ENCODE peak calls at places on chromosome 7, in six cellular contexts. M is type B pancreatic cell, T is epithelial cell of esophagus, C is tibial nerve, X is fibroblast of pulmonary artery, E is endothelial cell. I is an unnamed sample.

GRCh38 chr7:151168022-151168786 is 710 bp upstream of the GBX1 start:
- DNase-seq in C (no peak), T (peak), M (peak), E (peak), X (no peak), I (no peak)

GRCh38 chr7:43658718-43659548 is 70.4 kb downstream of the COA1 start:
- DNase-seq in C (no peak), X (peak), T (peak), M (no peak), E (no peak), I (peak)

GRCh38 chr7:124992881-124993562 is 63.4 kb upstream of the POT1 start:
- DNase-seq in T (peak), E (no peak), M (no peak), C (no peak), X (peak), I (peak)

GRCh38 chr7:18859331-18859730 is 258.1 kb downstream of the TWIST1 start:
- DNase-seq in C (no peak), T (peak), E (no peak), M (no peak), X (no peak), I (no peak)

GRCh38 chr7:28979791-28980190 is 21.7 kb upstream of the TRIL start:
- DNase-seq in M (no peak), X (no peak), E (no peak), C (no peak), T (no peak), I (no peak)

GRCh38 chr7:100897772-100898454 is 2.2 kb upstream of the ACHE start:
- DNase-seq in C (no peak), E (no peak), M (no peak), X (no peak), T (no peak), I (no peak)

GRCh38 chr7:90916319-90916718 is 320.2 kb downstream of the CDK14 start:
- DNase-seq in M (no peak), E (no peak), C (no peak), T (no peak), X (no peak), I (no peak)

GRCh38 chr7:135557455-135558336 is at the start of gene NUP205:
- DNase-seq in X (peak), T (peak), E (peak), C (no peak), M (peak), I (peak)

GRCh38 chr7:142549007-142549406 is 200.3 kb upstream of the PRSS1 start:
- DNase-seq in E (no peak), X (peak), C (no peak), M (no peak), T (peak), I (peak)

GRCh38 chr7:44224951-44225565 is 24.3 kb downstream of the YKT6 start:
- DNase-seq in T (no peak), E (peak), M (no peak), X (no peak), C (no peak), I (no peak)

GRCh38 chr7:43764039-43764789 is 5.7 kb downstream of the BLVRA start:
- DNase-seq in T (peak), M (no peak), X (peak), C (peak), E (no peak), I (peak)

GRCh38 chr7:100572949-100573675 is 588 bp downstream of the SAP25 start:
- DNase-seq in E (no peak), X (no peak), M (no peak), C (no peak), T (no peak), I (no peak)

GRCh38 chr7:152090739-152091138 is 65.3 kb downstream of the GALNT11 start:
- DNase-seq in C (no peak), E (no peak), T (no peak), M (no peak), X (no peak), I (no peak)

GRCh38 chr7:30752979-30753378 is 1.0 kb downstream of the INMT start:
- DNase-seq in M (no peak), C (peak), X (peak), E (no peak), T (no peak), I (no peak)

GRCh38 chr7:87344446-87344845 is 1.0 kb upstream of the CROT start:
- DNase-seq in E (no peak), C (no peak), M (no peak), X (peak), T (peak), I (peak)

GRCh38 chr7:54864718-54865117 is 105.7 kb upstream of the SEC61G start:
- DNase-seq in E (no peak), X (no peak), M (no peak), T (no peak), C (no peak), I (no peak)

GRCh38 chr7:27125986-27126394 is 4.6 kb downstream of the HOXA4 start:
- DNase-seq in E (no peak), T (no peak), X (no peak), C (no peak), M (no peak), I (no peak)

DNA sequence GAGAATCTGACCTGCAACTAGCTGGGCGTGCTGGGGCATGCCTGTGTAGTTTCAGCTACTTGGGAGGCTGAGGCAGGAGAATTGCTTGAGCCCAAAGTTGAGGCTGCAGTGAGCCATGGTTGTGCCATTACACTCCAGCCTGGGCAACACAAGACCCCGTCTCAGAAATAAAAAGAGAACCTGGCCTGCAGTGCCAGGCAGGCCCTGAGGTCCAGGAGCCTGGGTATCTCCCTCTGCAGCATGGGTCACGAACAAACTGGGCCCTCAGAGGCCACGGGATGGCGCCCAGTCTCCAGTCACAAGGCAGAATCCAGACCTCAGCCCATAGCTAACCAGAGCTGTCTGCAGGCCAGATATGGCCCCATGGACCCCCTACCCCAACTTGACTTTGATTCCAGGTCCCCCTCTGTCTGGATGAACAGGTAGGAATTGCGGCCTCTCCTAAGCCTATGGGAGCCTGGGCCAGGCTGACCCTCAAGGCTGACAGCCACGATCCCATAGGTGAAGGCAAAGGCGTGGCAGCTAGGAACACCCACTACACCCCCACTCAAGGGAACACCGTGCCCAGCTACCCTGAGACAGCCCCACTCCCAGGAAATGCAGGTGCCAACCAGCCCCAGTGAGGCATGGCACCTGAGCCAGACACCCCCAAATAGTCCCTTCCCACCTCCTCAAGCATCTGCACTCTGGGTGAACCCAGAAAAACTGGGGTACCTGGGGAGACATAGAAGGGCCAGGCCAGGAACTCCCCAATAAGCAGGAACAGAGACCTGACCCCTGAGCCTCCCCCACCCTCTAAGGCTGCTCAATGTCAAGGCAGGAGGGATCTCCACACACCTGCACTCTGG is 102.8 kb upstream of the TNRC18 start:
- DNase-seq in C (no peak), T (peak), X (peak), M (no peak), E (no peak), I (peak)
- TF ChIP-seq CTCF in C (no peak), T (peak), X (no peak), M (peak), E (no peak), I (peak)

DNA sequence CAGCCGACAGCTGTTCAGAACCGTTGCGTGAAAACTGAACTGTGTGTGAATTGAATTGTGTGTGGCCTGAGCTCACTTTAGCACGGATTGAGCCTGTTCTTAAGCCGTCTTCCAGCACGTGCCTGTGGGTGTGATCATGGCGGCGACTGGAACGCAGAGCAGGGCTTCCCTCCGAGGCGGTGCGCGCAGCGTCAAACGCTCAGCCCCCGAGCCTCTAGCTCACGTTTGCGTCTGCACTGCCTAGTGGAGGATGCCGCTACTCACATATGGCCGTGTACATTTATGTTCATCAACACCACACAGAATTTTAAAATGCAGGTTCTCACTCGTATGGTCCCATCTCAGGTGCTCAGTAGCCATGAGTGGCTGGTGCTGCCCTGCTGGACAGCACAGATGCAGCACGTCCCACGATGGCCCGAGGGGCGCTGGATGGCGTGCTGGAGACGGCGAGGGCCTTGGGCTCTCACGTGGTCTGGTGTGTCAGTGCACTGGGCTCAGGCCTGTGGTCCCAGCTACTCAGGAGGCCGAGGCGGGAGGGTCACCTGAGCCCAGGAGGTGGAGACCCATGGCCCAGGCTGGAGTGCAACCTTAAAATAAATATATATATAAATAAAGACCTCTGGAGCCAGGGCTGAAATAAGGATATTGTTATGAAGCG is 22.0 kb downstream of the SUN1 start:
- DNase-seq in M (no peak), X (no peak), T (no peak), C (no peak), E (no peak), I (no peak)
- TF ChIP-seq CTCF in M (no peak), X (no peak), T (no peak), C (no peak), E (no peak), I (no peak)

GRCh38 chr7:139557857-139558581 is 34.5 kb downstream of the CLEC2L start:
- DNase-seq in M (peak), T (no peak), X (no peak), E (no peak), C (no peak), I (no peak)
- TF ChIP-seq CTCF in M (no peak), T (no peak), X (no peak), E (no peak), C (no peak), I (no peak)

DNA sequence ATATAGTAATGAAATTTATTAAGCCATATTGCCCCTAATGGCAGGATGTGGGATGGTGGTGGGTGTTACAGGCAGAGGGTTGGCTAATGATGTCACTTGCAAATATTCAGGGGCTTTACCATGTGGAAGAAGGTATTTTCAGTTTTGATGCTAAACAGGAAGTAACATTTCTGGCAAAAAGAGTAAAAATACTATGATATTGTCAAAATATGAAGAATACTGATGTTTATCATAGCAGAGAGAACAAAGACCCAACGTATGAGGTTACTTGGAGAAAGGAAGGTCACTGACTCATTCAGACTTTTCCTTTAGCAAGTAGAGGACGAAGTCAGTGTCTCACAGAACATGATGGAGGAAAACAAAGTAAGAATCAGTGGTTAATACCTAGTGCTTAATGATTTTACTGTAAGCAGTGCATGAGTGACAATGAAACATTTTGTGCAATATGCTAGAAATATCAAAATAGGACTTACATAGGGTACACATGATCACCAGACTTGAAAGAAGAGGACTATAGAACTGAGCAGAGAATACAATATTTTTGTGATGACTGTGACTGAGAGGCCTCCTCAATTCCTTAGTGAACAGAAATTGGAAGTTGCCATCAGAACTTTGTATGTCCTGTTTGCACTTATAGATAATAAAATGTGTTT is 89.7 kb upstream of the STEAP4 start:
- DNase-seq in X (peak), E (no peak), C (no peak), T (no peak), M (no peak), I (no peak)
- TF ChIP-seq CTCF in X (no peak), E (no peak), C (no peak), T (no peak), M (no peak), I (no peak)